ENCODE peak calls at places on chromosomes 16 and 17, in six cellular contexts. S is amniotic stem cell; K is kidney epithelial cell; O is iris pigment epithelial cell; E is effector memory CD8-positive, alpha-beta T cell; C is WTC11. X is an unnamed sample.
A peak's percentile ranks its signal among the peaks of the same experiment; 100 is the strongest.

GRCh38 chr16:31194898-31195297 is 7.7 kb downstream of the PYCARD start:
- DNase-seq in S (no peak), K (no peak), O (no peak), E (no peak), C (no peak), X (no peak)

GRCh38 chr17:8846768-8847211 is 20.7 kb downstream of the PIK3R6 start:
- DNase-seq in S (peak; percentile 5), K (no peak), O (peak; percentile 69), E (no peak), C (no peak), X (peak; percentile 61)

GRCh38 chr16:66441586-66442375 is 14.7 kb downstream of the BEAN1 start:
- DNase-seq in S (no peak), K (no peak), O (peak; percentile 60), E (no peak), C (no peak), X (no peak)

GRCh38 chr16:72203401-72203800 is 31.4 kb upstream of the PMFBP1 start:
- DNase-seq in S (no peak), K (no peak), O (peak; percentile 64), E (no peak), C (no peak), X (peak; percentile 37)

GRCh38 chr16:50640919-50641817 is 39.9 kb downstream of the SNX20 start:
- DNase-seq in S (no peak), K (no peak), O (no peak), E (no peak), C (no peak), X (no peak)

GRCh38 chr17:75517277-75517865 is 1.0 kb downstream of the TSEN54 start:
- DNase-seq in S (no peak), K (no peak), O (no peak), E (peak; percentile 18), C (no peak), X (no peak)

GRCh38 chr17:59825533-59826316 is 67.0 kb downstream of the TUBD1 start:
- DNase-seq in S (peak; percentile 71), K (no peak), O (peak; percentile 98), E (no peak), C (no peak), X (no peak)

GRCh38 chr16:85347213-85347591 is 234.9 kb upstream of the CIBAR2 start:
- DNase-seq in S (no peak), K (no peak), O (no peak), E (no peak), C (peak; percentile 77), X (peak; percentile 56)

GRCh38 chr17:74738051-74738996 is 1.3 kb downstream of the RAB37 start:
- DNase-seq in S (no peak), K (no peak), O (no peak), E (peak; percentile 85), C (no peak), X (no peak)

GRCh38 chr17:12613566-12613965 is 52.1 kb upstream of the MYOCD start:
- DNase-seq in S (peak; percentile 21), K (peak; percentile 34), O (peak; percentile 44), E (no peak), C (no peak), X (no peak)

GRCh38 chr17:47413872-47414271 is 90.1 kb downstream of the EFCAB13 start:
- DNase-seq in S (no peak), K (no peak), O (no peak), E (no peak), C (no peak), X (no peak)

GRCh38 chr17:45307290-45308015 is 9.4 kb downstream of the MAP3K14 start:
- DNase-seq in S (peak; percentile 53), K (no peak), O (peak; percentile 93), E (no peak), C (no peak), X (no peak)

GRCh38 chr17:40419559-40420331 is 2.0 kb upstream of the TOP2A start:
- DNase-seq in S (no peak), K (no peak), O (no peak), E (no peak), C (no peak), X (no peak)

GRCh38 chr17:38602862-38603785 is 2.6 kb downstream of the SRCIN1 start:
- DNase-seq in S (no peak), K (no peak), O (no peak), E (no peak), C (no peak), X (no peak)

GRCh38 chr16:1890024-1890700 is 18.2 kb upstream of the MEIOB start:
- DNase-seq in S (no peak), K (no peak), O (no peak), E (no peak), C (no peak), X (no peak)